ENCODE peak calls at places on chromosomes 5 and 9, in four cellular contexts. Q, L, T and D are unnamed samples.

GRCh38 chr9:136711751-136712689 is at the start of gene DIPK1B:
- DNase-seq in Q (no peak), L (no peak), T (no peak), D (no peak)

GRCh38 chr5:56569576-56569975 is 245.8 kb upstream of the MAP3K1 start:
- DNase-seq in Q (peak), L (peak), T (no peak), D (peak)

GRCh38 chr5:151155777-151156731 is 1.5 kb downstream of the ANXA6 start:
- DNase-seq in Q (peak), L (peak), T (peak), D (peak)

GRCh38 chr9:70043689-70044449 is at the start of gene MAMDC2:
- DNase-seq in Q (peak), L (peak), T (peak), D (peak)

GRCh38 chr9:14895806-14896205 is 14.4 kb downstream of the FREM1 start:
- DNase-seq in Q (peak), L (no peak), T (no peak), D (no peak)

GRCh38 chr5:74094779-74095108 is 468.7 kb downstream of the ARHGEF28 start:
- DNase-seq in Q (no peak), L (no peak), T (no peak), D (no peak)

GRCh38 chr5:108418172-108418571 is 36.3 kb upstream of the FBXL17 start:
- DNase-seq in Q (no peak), L (no peak), T (peak), D (no peak)

GRCh38 chr9:133740891-133741290 is 2.7 kb upstream of the SARDH start:
- DNase-seq in Q (no peak), L (no peak), T (no peak), D (no peak)

GRCh38 chr5:39253211-39253610 is 33.8 kb upstream of the FYB1 start:
- DNase-seq in Q (peak), L (no peak), T (no peak), D (peak)

GRCh38 chr5:39260095-39260494 is 40.7 kb upstream of the FYB1 start:
- DNase-seq in Q (no peak), L (no peak), T (no peak), D (no peak)

GRCh38 chr5:39257554-39257953 is 38.2 kb upstream of the FYB1 start:
- DNase-seq in Q (no peak), L (no peak), T (no peak), D (no peak)

GRCh38 chr5:39255406-39255805 is 36.0 kb upstream of the FYB1 start:
- DNase-seq in Q (no peak), L (no peak), T (no peak), D (no peak)

GRCh38 chr5:39256472-39256871 is 37.1 kb upstream of the FYB1 start:
- DNase-seq in Q (peak), L (peak), T (no peak), D (peak)
- H3K4me3 ChIP-seq in Q (peak), L (no peak), T (no peak), D (no peak)

GRCh38 chr9:124392855-124393460 is 22.3 kb downstream of the PSMB7 start:
- DNase-seq in Q (peak), L (peak), T (no peak), D (peak)
- TF ChIP-seq CTCF in Q (peak), L (peak), T (no peak), D (peak)

DNA sequence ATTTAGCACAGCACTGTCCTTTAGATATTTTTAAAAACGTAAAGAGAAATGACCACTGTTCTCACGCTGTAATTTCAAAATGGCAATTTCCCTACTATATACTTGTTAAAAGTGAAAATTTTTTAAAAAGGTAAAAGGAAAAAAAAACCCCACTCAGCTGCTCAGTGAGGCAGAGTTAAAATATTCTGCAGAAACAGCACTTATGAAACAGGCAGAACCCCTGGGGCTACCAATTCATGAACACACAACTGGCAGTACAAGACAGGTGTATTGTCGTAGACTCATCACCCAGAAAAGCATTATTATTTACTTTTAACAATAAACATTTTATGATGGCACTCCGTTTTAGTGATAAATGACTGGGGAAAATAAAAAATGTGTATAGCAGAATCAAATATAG is 1.6 kb upstream of the RASGRF2 start:
- DNase-seq in Q (no peak), L (no peak), T (no peak), D (no peak)
- H3K4me3 ChIP-seq in Q (no peak), L (no peak), T (no peak), D (no peak)

GRCh38 chr5:109878887-109879286 is 189.2 kb downstream of the MAN2A1 start:
- DNase-seq in Q (no peak), L (no peak), T (no peak), D (no peak)
- TF ChIP-seq CTCF in Q (no peak), L (no peak), T (no peak), D (no peak)

GRCh38 chr5:125049721-125050357 is 303.4 kb upstream of the ZNF608 start:
- DNase-seq in Q (no peak), L (peak), T (no peak), D (no peak)
- H3K4me3 ChIP-seq in Q (no peak), L (no peak), T (no peak), D (no peak)

DNA sequence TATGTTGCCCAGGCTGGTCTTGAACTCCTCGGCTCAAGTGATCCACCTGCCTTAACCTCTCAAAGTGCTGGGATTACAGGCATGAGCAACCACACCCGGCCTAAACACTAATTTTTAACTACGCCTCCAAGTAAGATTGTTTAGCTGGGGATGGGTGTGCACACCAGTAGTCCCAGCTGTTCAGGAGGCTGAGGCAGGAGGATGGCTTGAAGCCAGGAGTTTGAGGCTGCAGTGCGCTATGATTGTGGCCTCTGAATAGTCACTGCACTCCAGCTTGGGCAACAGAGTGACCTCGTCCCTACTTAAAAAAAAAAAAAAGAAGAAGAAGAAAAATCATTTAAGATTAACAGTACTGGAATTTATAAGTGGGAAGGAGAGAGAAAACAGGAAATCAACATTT is 90.8 kb upstream of the NR5A1 start:
- DNase-seq in Q (no peak), L (no peak), T (no peak), D (no peak)
- TF ChIP-seq CTCF in Q (no peak), L (no peak), T (no peak), D (no peak)